ENCODE peak calls at places on chromosomes 3 and 15, in seven cellular contexts. A is IMR-90, V is mesenchymal stem cell, T is H1, J is H9, P is mesendoderm, Q is trophoblast cell. U is an unnamed sample.

GRCh38 chr15:80418892-80419537 is 14.8 kb downstream of the ARNT2 start:
- DNase-seq in A (peak), V (peak), T (no peak), J (no peak), P (peak), Q (peak), U (no peak)

GRCh38 chr3:131217296-131217741 is 164.3 kb upstream of the NUDT16 start:
- DNase-seq in A (no peak), V (peak), T (no peak), J (no peak), P (no peak), Q (no peak), U (no peak)

GRCh38 chr15:91101356-91101920 is 1.4 kb downstream of the SV2B start:
- DNase-seq in A (no peak), V (no peak), T (no peak), J (no peak), P (peak), Q (no peak), U (no peak)

GRCh38 chr3:157226173-157226847 is 66.4 kb upstream of the CCNL1 start:
- DNase-seq in A (peak), V (no peak), T (no peak), J (no peak), P (no peak), Q (no peak), U (no peak)

GRCh38 chr3:13021141-13021933 is 51.9 kb downstream of the IQSEC1 start:
- DNase-seq in A (no peak), V (no peak), T (no peak), J (no peak), P (no peak), Q (no peak), U (no peak)

GRCh38 chr3:155807823-155808222 is 1.7 kb upstream of the C3orf33 start:
- DNase-seq in A (peak), V (no peak), T (no peak), J (no peak), P (no peak), Q (no peak), U (no peak)

GRCh38 chr3:152458725-152459515 is 190.2 kb downstream of the MBNL1 start:
- DNase-seq in A (peak), V (peak), T (no peak), J (no peak), P (no peak), Q (no peak), U (no peak)

GRCh38 chr3:155619118-155619915 is 125.6 kb downstream of the PLCH1 start:
- DNase-seq in A (no peak), V (no peak), T (no peak), J (peak), P (peak), Q (no peak), U (peak)

GRCh38 chr3:171687998-171688397 is 122.3 kb downstream of the PLD1 start:
- DNase-seq in A (no peak), V (no peak), T (no peak), J (no peak), P (no peak), Q (no peak), U (no peak)

GRCh38 chr15:51144021-51144532 is 49.4 kb upstream of the TNFAIP8L3 start:
- DNase-seq in A (peak), V (peak), T (no peak), J (no peak), P (peak), Q (no peak), U (no peak)

GRCh38 chr15:50051811-50052419 is 67.1 kb downstream of the ATP8B4 start:
- DNase-seq in A (peak), V (peak), T (no peak), J (peak), P (peak), Q (peak), U (peak)

GRCh38 chr3:15681668-15682067 is 80.1 kb downstream of the BTD start:
- DNase-seq in A (no peak), V (peak), T (no peak), J (no peak), P (no peak), Q (no peak), U (no peak)

GRCh38 chr3:187286467-187287059 is 5.0 kb downstream of the MASP1 start:
- DNase-seq in A (peak), V (peak), T (no peak), J (no peak), P (no peak), Q (peak), U (no peak)

GRCh38 chr3:55244247-55244646 is 242.9 kb downstream of the WNT5A start:
- DNase-seq in A (no peak), V (no peak), T (no peak), J (no peak), P (no peak), Q (no peak), U (no peak)

GRCh38 chr15:101045236-101045646 is 126.1 kb downstream of the LRRK1 start:
- DNase-seq in A (peak), V (no peak), T (no peak), J (peak), P (no peak), Q (no peak), U (no peak)

GRCh38 chr3:170593634-170594033 is 7.8 kb upstream of the SLC7A14 start:
- DNase-seq in A (no peak), V (no peak), T (no peak), J (no peak), P (no peak), Q (no peak), U (no peak)

GRCh38 chr3:100743535-100743934 is 34.2 kb downstream of the TFG start:
- DNase-seq in A (no peak), V (no peak), T (no peak), J (no peak), P (no peak), Q (no peak), U (no peak)

GRCh38 chr3:122977645-122978466 is 49.7 kb downstream of the SEMA5B start:
- DNase-seq in A (peak), V (peak), T (no peak), J (peak), P (peak), Q (peak), U (peak)

GRCh38 chr3:139520028-139520737 is 19.4 kb downstream of the RBP1 start:
- DNase-seq in A (peak), V (no peak), T (peak), J (peak), P (peak), Q (no peak), U (no peak)

GRCh38 chr15:74833376-74834107 is 7.1 kb downstream of the CPLX3 start:
- DNase-seq in A (no peak), V (no peak), T (no peak), J (no peak), P (no peak), Q (no peak), U (no peak)

GRCh38 chr15:70345251-70346019 is 247.7 kb upstream of the TLE3 start:
- DNase-seq in A (no peak), V (no peak), T (peak), J (no peak), P (no peak), Q (no peak), U (no peak)

GRCh38 chr15:72888211-72888610 is 104.7 kb upstream of the ADPGK start:
- DNase-seq in A (no peak), V (no peak), T (no peak), J (no peak), P (no peak), Q (no peak), U (no peak)

DNA sequence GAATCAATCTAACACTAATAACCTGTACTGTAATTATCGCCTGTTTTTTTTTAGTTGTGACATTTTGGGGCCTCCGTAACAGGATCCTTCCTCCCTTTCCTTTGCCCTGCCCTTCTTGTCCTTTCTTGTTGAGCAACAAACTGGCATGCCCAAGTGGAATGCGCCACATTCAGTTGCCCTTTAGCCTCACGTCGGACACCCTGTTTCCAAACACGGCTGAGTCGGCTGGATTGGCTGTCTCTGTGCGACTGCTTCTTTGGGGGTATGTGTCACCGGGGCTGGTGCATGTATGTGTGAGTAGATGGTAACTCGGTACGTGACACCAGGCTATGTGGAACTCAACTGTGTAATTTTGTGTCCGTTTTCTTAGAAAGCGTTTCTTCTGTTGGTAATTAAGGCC is 24.1 kb downstream of the TRAK1 start:
- DNase-seq in A (no peak), V (no peak), T (no peak), J (no peak), P (peak), Q (no peak), U (no peak)
- H2BK120ac ChIP-seq in A (no peak), V (no peak), T (no peak), J (no peak), P (no peak), Q (no peak), U (no peak)

DNA sequence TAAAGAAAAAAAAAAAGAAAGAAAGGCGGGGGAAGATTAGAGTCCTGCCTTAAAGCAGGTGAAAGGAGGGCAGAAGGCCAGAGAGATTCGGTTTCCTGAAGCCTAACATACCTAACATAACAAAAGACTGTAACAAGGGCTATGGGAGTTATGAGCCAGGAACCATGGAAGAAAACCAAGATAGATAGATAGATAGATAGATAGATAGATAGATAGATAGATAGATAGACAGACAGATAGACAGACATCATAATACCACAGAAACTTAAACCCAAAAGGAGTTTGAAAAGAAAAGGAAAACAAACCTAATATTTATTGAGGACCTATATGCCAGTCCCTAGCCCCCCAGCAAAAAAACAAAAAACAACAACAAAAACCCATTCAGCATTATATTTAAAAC is 2.3 kb upstream of the FYCO1 start:
- DNase-seq in A (no peak), V (no peak), T (no peak), J (no peak), P (no peak), Q (peak), U (no peak)
- H2BK120ac ChIP-seq in A (no peak), V (no peak), T (no peak), J (no peak), P (no peak), Q (no peak), U (no peak)

GRCh38 chr15:99117111-99117510 is 12.2 kb downstream of the SYNM start:
- DNase-seq in A (no peak), V (no peak), T (no peak), J (no peak), P (no peak), Q (no peak), U (no peak)
- H2BK120ac ChIP-seq in A (no peak), V (no peak), T (no peak), J (no peak), P (no peak), Q (no peak), U (no peak)

DNA sequence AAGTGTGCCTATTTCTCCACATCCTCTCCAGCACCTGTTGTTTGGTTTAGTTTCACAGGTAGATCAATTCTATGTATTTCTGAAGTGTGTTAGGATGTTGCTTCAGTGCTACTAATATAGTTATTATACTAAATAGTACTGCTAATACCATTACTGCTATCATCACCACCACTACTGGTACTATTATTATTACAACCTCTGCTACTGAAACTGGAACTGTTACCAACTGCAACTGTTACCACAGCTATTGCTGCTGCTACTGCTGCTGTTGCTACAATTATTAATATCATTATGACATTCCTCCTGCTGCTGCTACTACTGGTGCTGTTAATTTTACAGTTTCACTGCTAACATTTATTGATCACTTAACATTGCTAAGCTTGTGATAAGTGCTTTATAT is 8.3 kb upstream of the LMOD3 start:
- DNase-seq in A (no peak), V (no peak), T (no peak), J (no peak), P (no peak), Q (no peak), U (no peak)
- H2BK120ac ChIP-seq in A (no peak), V (no peak), T (no peak), J (no peak), P (no peak), Q (no peak), U (no peak)

GRCh38 chr15:58520936-58521292 is 89.1 kb downstream of the LIPC start:
- DNase-seq in A (no peak), V (no peak), T (no peak), J (no peak), P (peak), Q (no peak), U (no peak)

GRCh38 chr15:58518626-58519025 is 86.8 kb downstream of the LIPC start:
- DNase-seq in A (no peak), V (no peak), T (no peak), J (no peak), P (no peak), Q (no peak), U (no peak)

GRCh38 chr15:58521293-58521991 is 89.7 kb downstream of the LIPC start:
- DNase-seq in A (peak), V (peak), T (no peak), J (peak), P (peak), Q (peak), U (no peak)

GRCh38 chr15:58522391-58522790 is 90.6 kb downstream of the LIPC start:
- DNase-seq in A (no peak), V (no peak), T (no peak), J (no peak), P (no peak), Q (no peak), U (no peak)

DNA sequence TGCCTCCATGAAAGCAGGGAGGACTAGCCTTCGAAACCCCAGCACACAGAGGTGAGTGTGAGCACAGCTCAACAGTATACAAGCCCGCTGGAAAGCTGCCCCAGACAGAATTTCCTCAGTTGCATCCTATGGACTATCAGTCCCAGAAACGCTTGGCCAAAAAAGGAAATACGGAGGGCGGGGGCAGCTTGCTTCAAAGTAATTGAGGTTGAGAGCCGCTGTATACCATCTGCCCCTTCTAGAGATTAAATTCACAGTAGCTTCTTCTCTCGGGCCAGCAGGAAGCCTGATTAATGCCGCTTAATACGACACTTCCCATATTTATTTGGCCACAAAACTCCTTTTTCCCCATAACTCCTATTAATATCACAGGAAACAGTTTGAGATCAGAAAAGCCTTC is 88.7 kb downstream of the LIPC start:
- DNase-seq in A (no peak), V (no peak), T (no peak), J (no peak), P (no peak), Q (no peak), U (no peak)
- H2BK120ac ChIP-seq in A (peak), V (peak), T (no peak), J (no peak), P (no peak), Q (peak), U (no peak)

GRCh38 chr3:9491506-9491905 is 62.1 kb downstream of the LHFPL4 start:
- DNase-seq in A (no peak), V (no peak), T (no peak), J (no peak), P (no peak), Q (no peak), U (no peak)
- H2BK120ac ChIP-seq in A (no peak), V (no peak), T (no peak), J (no peak), P (no peak), Q (no peak), U (no peak)

GRCh38 chr3:61627768-61628185 is 66.4 kb downstream of the PTPRG start:
- DNase-seq in A (peak), V (peak), T (no peak), J (no peak), P (no peak), Q (no peak), U (no peak)

GRCh38 chr3:61626484-61626883 is 65.1 kb downstream of the PTPRG start:
- DNase-seq in A (no peak), V (no peak), T (no peak), J (no peak), P (no peak), Q (no peak), U (no peak)

GRCh38 chr3:61628636-61629035 is 67.3 kb downstream of the PTPRG start:
- DNase-seq in A (no peak), V (no peak), T (no peak), J (no peak), P (no peak), Q (no peak), U (no peak)

GRCh38 chr3:61631108-61631769 is 69.9 kb downstream of the PTPRG start:
- DNase-seq in A (no peak), V (no peak), T (no peak), J (no peak), P (no peak), Q (no peak), U (no peak)

GRCh38 chr3:61629442-61629841 is 68.1 kb downstream of the PTPRG start:
- DNase-seq in A (no peak), V (no peak), T (no peak), J (no peak), P (no peak), Q (no peak), U (no peak)
- H2BK120ac ChIP-seq in A (peak), V (no peak), T (no peak), J (no peak), P (no peak), Q (no peak), U (no peak)

GRCh38 chr15:57156210-57156887 is 220.0 kb upstream of the CGNL1 start:
- DNase-seq in A (no peak), V (no peak), T (no peak), J (no peak), P (no peak), Q (no peak), U (no peak)

GRCh38 chr15:57160823-57161560 is 215.3 kb upstream of the CGNL1 start:
- DNase-seq in A (peak), V (peak), T (no peak), J (no peak), P (no peak), Q (peak), U (no peak)

GRCh38 chr15:57158589-57158988 is 217.7 kb upstream of the CGNL1 start:
- DNase-seq in A (peak), V (no peak), T (no peak), J (no peak), P (peak), Q (no peak), U (no peak)

GRCh38 chr15:57158997-57159668 is 217.2 kb upstream of the CGNL1 start:
- DNase-seq in A (no peak), V (no peak), T (no peak), J (no peak), P (no peak), Q (no peak), U (no peak)

DNA sequence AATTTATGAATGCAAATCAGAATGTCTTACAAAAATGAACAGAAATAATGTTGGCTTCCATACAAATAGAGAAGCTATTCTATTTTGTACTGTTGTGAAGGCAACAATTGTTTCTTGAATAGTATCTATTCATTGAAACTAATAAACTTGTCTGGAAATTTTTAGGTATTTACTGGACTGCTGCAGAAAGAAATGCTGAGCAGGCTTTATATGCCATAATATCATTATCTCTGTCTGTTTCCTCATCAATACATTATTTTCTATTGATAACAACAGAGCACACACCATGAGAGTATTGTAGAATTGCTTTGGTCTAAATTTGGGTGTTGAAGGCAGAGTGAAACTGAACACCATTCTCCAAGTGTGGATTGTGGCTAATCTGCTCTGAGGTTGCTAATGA is 216.5 kb upstream of the CGNL1 start:
- DNase-seq in A (no peak), V (no peak), T (no peak), J (no peak), P (no peak), Q (no peak), U (no peak)
- H2BK120ac ChIP-seq in A (peak), V (no peak), T (no peak), J (no peak), P (no peak), Q (no peak), U (no peak)

GRCh38 chr3:151382671-151383070 is 1.9 kb downstream of the P2RY12 start:
- DNase-seq in A (no peak), V (no peak), T (no peak), J (no peak), P (no peak), Q (no peak), U (no peak)
- H2BK120ac ChIP-seq in A (no peak), V (no peak), T (no peak), J (no peak), P (no peak), Q (no peak), U (no peak)

DNA sequence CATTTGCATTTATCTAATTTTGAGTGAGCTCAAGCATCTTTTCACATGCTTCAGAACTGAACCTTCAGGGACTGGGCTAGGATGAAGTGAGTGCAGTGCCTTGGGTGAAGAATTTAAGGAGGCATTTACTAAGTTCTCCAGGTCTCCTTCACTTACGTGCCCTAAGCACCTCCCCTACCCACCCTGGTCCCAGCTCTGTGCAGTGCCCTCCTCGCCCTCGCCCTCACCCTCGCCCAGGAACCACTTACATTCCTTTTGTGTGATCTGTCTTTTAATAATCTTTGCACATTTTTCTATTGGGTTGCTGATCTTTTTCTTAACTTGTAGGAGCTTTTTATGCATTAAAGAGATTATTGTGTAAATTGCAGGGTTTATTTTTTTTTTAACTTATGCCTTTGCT is 322.6 kb downstream of the THSD4 start:
- DNase-seq in A (no peak), V (no peak), T (no peak), J (no peak), P (no peak), Q (no peak), U (no peak)
- H2BK120ac ChIP-seq in A (peak), V (no peak), T (no peak), J (no peak), P (no peak), Q (no peak), U (no peak)